ENCODE peak calls at places on chromosomes 6 and 20, in six cellular contexts. One of them, this sample, is unnamed.

GRCh38 chr6:40874495-40874894 is 164.5 kb downstream of the UNC5CL start:
- DNase-seq in fibroblast of lung: no peak
- DNase-seq in hepatocyte: no peak
- DNase-seq in adrenal gland: no peak
- DNase-seq in HCT116: no peak
- DNase-seq in PC-9: no peak
- DNase-seq in this sample: no peak

GRCh38 chr20:32681175-32682084 is 7.7 kb upstream of the C20orf203 start:
- DNase-seq in HCT116: no peak
- DNase-seq in adrenal gland: peak; percentile 28
- DNase-seq in fibroblast of lung: no peak
- DNase-seq in PC-9: peak; percentile 56
- DNase-seq in hepatocyte: peak; percentile 81
- DNase-seq in this sample: no peak

GRCh38 chr6:132357120-132357519 is 44.2 kb downstream of the MOXD1 start:
- DNase-seq in HCT116: no peak
- DNase-seq in adrenal gland: no peak
- DNase-seq in fibroblast of lung: peak; percentile 47
- DNase-seq in PC-9: no peak
- DNase-seq in hepatocyte: no peak
- DNase-seq in this sample: no peak

GRCh38 chr20:50992336-50992732 is 30.6 kb downstream of the KCNG1 start:
- DNase-seq in HCT116: no peak
- DNase-seq in PC-9: no peak
- DNase-seq in hepatocyte: no peak
- DNase-seq in fibroblast of lung: no peak
- DNase-seq in adrenal gland: no peak
- DNase-seq in this sample: no peak

GRCh38 chr20:22942742-22943141 is 92.4 kb upstream of the SSTR4 start:
- DNase-seq in HCT116: no peak
- DNase-seq in PC-9: no peak
- DNase-seq in fibroblast of lung: no peak
- DNase-seq in hepatocyte: no peak
- DNase-seq in adrenal gland: no peak
- DNase-seq in this sample: no peak

GRCh38 chr6:11537229-11538048 is at the start of gene TMEM170B:
- DNase-seq in adrenal gland: peak; percentile 94
- DNase-seq in PC-9: peak; percentile 65
- DNase-seq in HCT116: peak; percentile 37
- DNase-seq in fibroblast of lung: peak; percentile 86
- DNase-seq in hepatocyte: peak; percentile 97
- DNase-seq in this sample: peak; percentile 93

GRCh38 chr20:15248618-15249395 is 911.4 kb upstream of the FLRT3 start:
- DNase-seq in adrenal gland: no peak
- DNase-seq in hepatocyte: no peak
- DNase-seq in fibroblast of lung: no peak
- DNase-seq in HCT116: no peak
- DNase-seq in PC-9: no peak
- DNase-seq in this sample: no peak

GRCh38 chr6:108565893-108566292 is 5.2 kb downstream of the FOXO3 start:
- DNase-seq in PC-9: peak; percentile 71
- DNase-seq in fibroblast of lung: peak; percentile 94
- DNase-seq in adrenal gland: peak; percentile 69
- DNase-seq in HCT116: no peak
- DNase-seq in hepatocyte: no peak
- DNase-seq in this sample: no peak

GRCh38 chr6:141199074-141199473 is 933.7 kb upstream of the GJE1 start:
- DNase-seq in fibroblast of lung: peak; percentile 96
- DNase-seq in PC-9: no peak
- DNase-seq in adrenal gland: no peak
- DNase-seq in HCT116: no peak
- DNase-seq in hepatocyte: no peak
- DNase-seq in this sample: no peak

GRCh38 chr6:37483917-37484785 is 15.5 kb downstream of the CCDC167 start:
- DNase-seq in HCT116: no peak
- DNase-seq in PC-9: no peak
- DNase-seq in hepatocyte: peak; percentile 79
- DNase-seq in adrenal gland: peak; percentile 61
- DNase-seq in fibroblast of lung: peak; percentile 30
- DNase-seq in this sample: peak; percentile 52

GRCh38 chr6:159981591-159982245 is 12.8 kb downstream of the IGF2R start:
- DNase-seq in adrenal gland: peak; percentile 77
- DNase-seq in fibroblast of lung: peak; percentile 83
- DNase-seq in hepatocyte: no peak
- DNase-seq in HCT116: no peak
- DNase-seq in PC-9: no peak
- DNase-seq in this sample: peak; percentile 83

GRCh38 chr6:41871677-41872076 is 23.5 kb downstream of the USP49 start:
- DNase-seq in HCT116: no peak
- DNase-seq in fibroblast of lung: no peak
- DNase-seq in hepatocyte: no peak
- DNase-seq in PC-9: no peak
- DNase-seq in adrenal gland: no peak
- DNase-seq in this sample: no peak

GRCh38 chr6:40543776-40544175 is 43.4 kb downstream of the LRFN2 start:
- DNase-seq in fibroblast of lung: no peak
- DNase-seq in adrenal gland: no peak
- DNase-seq in PC-9: no peak
- DNase-seq in HCT116: no peak
- DNase-seq in hepatocyte: no peak
- DNase-seq in this sample: no peak

GRCh38 chr6:30259140-30260035 is 46.2 kb upstream of the TRIM26 start:
- DNase-seq in hepatocyte: peak; percentile 88
- DNase-seq in HCT116: peak; percentile 40
- DNase-seq in PC-9: no peak
- DNase-seq in adrenal gland: peak; percentile 78
- DNase-seq in fibroblast of lung: peak; percentile 67
- DNase-seq in this sample: peak; percentile 92

GRCh38 chr20:37911838-37912273 is 8.9 kb downstream of the VSTM2L start:
- DNase-seq in PC-9: no peak
- DNase-seq in HCT116: no peak
- DNase-seq in adrenal gland: no peak
- DNase-seq in fibroblast of lung: no peak
- DNase-seq in hepatocyte: peak; percentile 64
- DNase-seq in this sample: no peak

GRCh38 chr20:62926229-62927127 is at the start of gene DIDO1:
- DNase-seq in fibroblast of lung: peak; percentile 81
- DNase-seq in HCT116: peak; percentile 69
- DNase-seq in PC-9: peak; percentile 73
- DNase-seq in hepatocyte: peak; percentile 97
- DNase-seq in adrenal gland: peak; percentile 89
- DNase-seq in this sample: peak; percentile 98

GRCh38 chr20:62925420-62926228 is 681 bp downstream of the DIDO1 start:
- DNase-seq in PC-9: no peak
- DNase-seq in adrenal gland: peak; percentile 58
- DNase-seq in hepatocyte: peak; percentile 49
- DNase-seq in HCT116: no peak
- DNase-seq in fibroblast of lung: peak; percentile 32
- DNase-seq in this sample: peak; percentile 34

GRCh38 chr20:62922451-62922921 is 3.8 kb downstream of the DIDO1 start:
- DNase-seq in adrenal gland: no peak
- DNase-seq in hepatocyte: no peak
- DNase-seq in PC-9: no peak
- DNase-seq in fibroblast of lung: no peak
- DNase-seq in HCT116: no peak
- DNase-seq in this sample: peak; percentile 56

GRCh38 chr20:62923669-62924566 is 2.4 kb downstream of the DIDO1 start:
- DNase-seq in fibroblast of lung: no peak
- DNase-seq in adrenal gland: no peak
- DNase-seq in PC-9: no peak
- DNase-seq in hepatocyte: no peak
- DNase-seq in HCT116: no peak
- DNase-seq in this sample: no peak

GRCh38 chr20:62924567-62925419 is 1.5 kb downstream of the DIDO1 start:
- DNase-seq in HCT116: no peak
- DNase-seq in fibroblast of lung: peak; percentile 49
- DNase-seq in PC-9: peak; percentile 45
- DNase-seq in hepatocyte: peak; percentile 55
- DNase-seq in adrenal gland: peak; percentile 43
- DNase-seq in this sample: no peak
- H3K4me1 ChIP-seq in HCT116: peaks cover 48% of the 10 kb centered on the region
- H3K4me1 ChIP-seq in fibroblast of lung: peaks cover 19% of the 10 kb centered on the region
- H3K4me1 ChIP-seq in PC-9: peaks cover 35% of the 10 kb centered on the region
- H3K4me1 ChIP-seq in hepatocyte: peaks cover 60% of the 10 kb centered on the region
- H3K4me1 ChIP-seq in adrenal gland: peaks cover 84% of the 10 kb centered on the region
- H3K4me1 ChIP-seq in this sample: peaks cover 78% of the 10 kb centered on the region

GRCh38 chr6:91337967-91338366 is 751.1 kb upstream of the MAP3K7 start:
- DNase-seq in HCT116: no peak
- DNase-seq in adrenal gland: no peak
- DNase-seq in PC-9: no peak
- DNase-seq in hepatocyte: no peak
- DNase-seq in fibroblast of lung: no peak
- DNase-seq in this sample: no peak
- TF ChIP-seq CTCF in HCT116: peak; percentile 18
- TF ChIP-seq CTCF in adrenal gland: no peak
- TF ChIP-seq CTCF in PC-9: peak; percentile 55
- TF ChIP-seq CTCF in hepatocyte: no peak
- TF ChIP-seq CTCF in fibroblast of lung: peak; percentile 29
- TF ChIP-seq CTCF in this sample: no peak

GRCh38 chr20:57747889-57748456 is 38.2 kb upstream of the PMEPA1 start:
- DNase-seq in fibroblast of lung: no peak
- DNase-seq in adrenal gland: no peak
- DNase-seq in hepatocyte: no peak
- DNase-seq in PC-9: no peak
- DNase-seq in HCT116: no peak
- DNase-seq in this sample: peak; percentile 61

GRCh38 chr20:57749861-57750260 is 40.0 kb upstream of the PMEPA1 start:
- DNase-seq in PC-9: no peak
- DNase-seq in adrenal gland: no peak
- DNase-seq in fibroblast of lung: no peak
- DNase-seq in hepatocyte: no peak
- DNase-seq in HCT116: no peak
- DNase-seq in this sample: peak; percentile 69

GRCh38 chr20:57746832-57747404 is 37.1 kb upstream of the PMEPA1 start:
- DNase-seq in adrenal gland: no peak
- DNase-seq in fibroblast of lung: no peak
- DNase-seq in PC-9: no peak
- DNase-seq in hepatocyte: no peak
- DNase-seq in HCT116: no peak
- DNase-seq in this sample: no peak

GRCh38 chr20:57749131-57749690 is 39.4 kb upstream of the PMEPA1 start:
- DNase-seq in adrenal gland: peak; percentile 21
- DNase-seq in HCT116: no peak
- DNase-seq in hepatocyte: no peak
- DNase-seq in fibroblast of lung: no peak
- DNase-seq in PC-9: no peak
- DNase-seq in this sample: peak; percentile 37

GRCh38 chr20:57748601-57749130 is 38.9 kb upstream of the PMEPA1 start:
- DNase-seq in hepatocyte: peak; percentile 75
- DNase-seq in HCT116: peak; percentile 24
- DNase-seq in adrenal gland: peak; percentile 84
- DNase-seq in PC-9: peak; percentile 90
- DNase-seq in fibroblast of lung: peak; percentile 43
- DNase-seq in this sample: peak; percentile 75
- H3K4me3 ChIP-seq in hepatocyte: no peak overlapping the region
- H3K4me3 ChIP-seq in HCT116: peak overlapping the region; percentile 13
- H3K4me3 ChIP-seq in adrenal gland: no peak overlapping the region
- H3K4me3 ChIP-seq in PC-9: peak overlapping the region; percentile 55
- H3K4me3 ChIP-seq in fibroblast of lung: no peak overlapping the region
- H3K4me3 ChIP-seq in this sample: peak overlapping the region; percentile 26

DNA sequence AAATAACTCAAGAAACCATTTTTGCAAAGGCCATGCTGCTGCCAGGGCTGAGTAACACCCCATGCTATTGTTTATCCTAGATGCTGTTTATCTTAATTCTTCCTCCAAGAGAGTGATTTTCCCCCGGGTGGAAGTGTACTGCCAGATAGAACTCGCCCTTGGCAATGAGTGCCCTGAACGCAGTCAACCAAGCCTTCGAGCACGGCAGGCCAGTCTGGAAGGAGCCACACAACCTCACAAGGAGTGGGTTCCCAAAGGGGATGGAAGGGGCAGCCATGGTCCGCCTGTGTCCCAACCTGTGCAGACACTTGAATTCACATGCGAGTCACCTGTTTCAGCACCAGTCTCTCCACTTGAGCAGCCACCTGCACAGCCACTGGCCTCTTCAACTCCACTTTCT is 31.9 kb downstream of the PNPLA1 start:
- DNase-seq in fibroblast of lung: no peak
- DNase-seq in PC-9: no peak
- DNase-seq in HCT116: no peak
- DNase-seq in hepatocyte: no peak
- DNase-seq in adrenal gland: no peak
- DNase-seq in this sample: no peak
- H3K4me1 ChIP-seq in fibroblast of lung: no peaks in the 10 kb centered on the region
- H3K4me1 ChIP-seq in PC-9: peaks cover 10% of the 10 kb centered on the region
- H3K4me1 ChIP-seq in HCT116: no peaks in the 10 kb centered on the region
- H3K4me1 ChIP-seq in hepatocyte: no peaks in the 10 kb centered on the region
- H3K4me1 ChIP-seq in adrenal gland: peaks cover 7% of the 10 kb centered on the region
- H3K4me1 ChIP-seq in this sample: peaks cover 11% of the 10 kb centered on the region